ENCODE peak calls at places on chromosomes 3 and 15, in eight cellular contexts. U, O, A, Q, Y, H, J and E are unnamed samples.

GRCh38 chr3:129278970-129279906 is 568 bp downstream of the HMCES start:
- DNase-seq in A (peak; percentile 58), U (peak; percentile 16), O (peak; percentile 45), Q (peak; percentile 48), H (no peak), J (no peak), Y (peak; percentile 76), E (peak; percentile 45)

GRCh38 chr15:52765779-52766178 is 24.4 kb downstream of the ONECUT1 start:
- DNase-seq in O (peak; percentile 34), J (no peak), Y (no peak), A (peak; percentile 33), U (no peak), H (no peak), Q (no peak), E (no peak)

GRCh38 chr3:159645874-159646273 is 342.8 kb upstream of the IL12A start:
- DNase-seq in Y (no peak), Q (no peak), J (no peak), H (peak; percentile 44), O (no peak), A (no peak), U (no peak), E (no peak)

GRCh38 chr3:43905157-43905556 is 214.4 kb downstream of the ABHD5 start:
- DNase-seq in Q (no peak), U (no peak), O (no peak), H (no peak), J (no peak), Y (no peak), A (no peak), E (no peak)

GRCh38 chr3:124886168-124887051 is 755 bp downstream of the ITGB5 start:
- DNase-seq in Q (peak; percentile 30), H (peak; percentile 43), J (no peak), U (peak; percentile 36), A (peak; percentile 77), O (peak; percentile 50), Y (peak; percentile 81), E (no peak)

GRCh38 chr15:39704684-39705083 is 78.0 kb downstream of the FSIP1 start:
- DNase-seq in U (no peak), Q (no peak), A (peak; percentile 18), H (no peak), O (no peak), J (peak; percentile 28), Y (no peak), E (no peak)

GRCh38 chr15:99434506-99435137 is 131.2 kb upstream of the MEF2A start:
- DNase-seq in J (no peak), A (no peak), U (no peak), H (no peak), O (peak; percentile 7), Y (peak; percentile 50), Q (no peak), E (no peak)

GRCh38 chr15:81941479-81941878 is 104.3 kb downstream of the MEX3B start:
- DNase-seq in J (no peak), Q (no peak), U (no peak), H (no peak), O (no peak), A (no peak), Y (no peak), E (no peak)

GRCh38 chr15:91426412-91426811 is 326.4 kb downstream of the SV2B start:
- DNase-seq in U (no peak), H (no peak), O (no peak), Y (no peak), J (no peak), A (no peak), Q (no peak), E (no peak)

GRCh38 chr15:74283366-74283765 is 47.2 kb downstream of the CCDC33 start:
- DNase-seq in J (no peak), O (no peak), Y (no peak), Q (no peak), A (no peak), U (no peak), H (no peak), E (no peak)

GRCh38 chr15:23566070-23567050 is 886 bp downstream of the MKRN3 start:
- DNase-seq in Q (peak; percentile 6), H (no peak), J (no peak), A (no peak), O (peak; percentile 34), Y (peak; percentile 67), U (peak; percentile 59), E (no peak)

GRCh38 chr3:71930056-71930991 is 145.4 kb upstream of the PROK2 start:
- DNase-seq in Q (no peak), J (no peak), O (no peak), H (peak; percentile 7), Y (no peak), A (peak; percentile 68), U (no peak), E (no peak)

GRCh38 chr3:10185804-10186762 is 21.4 kb downstream of the IRAK2 start:
- DNase-seq in H (no peak), O (no peak), Q (no peak), A (no peak), Y (no peak), U (no peak), J (no peak), E (peak; percentile 43)

GRCh38 chr3:112345681-112346080 is 12.7 kb downstream of the CD200 start:
- DNase-seq in U (no peak), H (no peak), Y (no peak), J (no peak), Q (no peak), A (no peak), O (no peak), E (no peak)

GRCh38 chr3:46797486-46797885 is 65.8 kb downstream of the MYL3 start:
- DNase-seq in Q (no peak), J (no peak), H (no peak), Y (no peak), U (no peak), A (no peak), O (no peak), E (no peak)

GRCh38 chr3:32143849-32144757 is 37.7 kb downstream of the GPD1L start:
- DNase-seq in O (peak; percentile 27), A (peak; percentile 86), U (peak; percentile 47), J (peak; percentile 73), Y (no peak), Q (peak; percentile 64), H (peak; percentile 62), E (peak; percentile 75)

GRCh38 chr3:134009345-134010000 is 20.3 kb downstream of the SLCO2A1 start:
- DNase-seq in H (no peak), A (no peak), U (no peak), Y (no peak), J (no peak), O (no peak), Q (no peak), E (no peak)

GRCh38 chr15:57227899-57228298 is 148.4 kb upstream of the CGNL1 start:
- DNase-seq in A (no peak), U (no peak), Q (no peak), J (peak; percentile 83), O (no peak), Y (no peak), H (no peak), E (no peak)

GRCh38 chr3:165185707-165186327 is 10.4 kb downstream of the SLITRK3 start:
- DNase-seq in O (peak; percentile 62), J (peak; percentile 18), A (peak; percentile 54), Y (no peak), Q (no peak), H (peak; percentile 8), U (peak; percentile 39), E (peak; percentile 46)

GRCh38 chr3:171379281-171379680 is 80.9 kb downstream of the TNIK start:
- DNase-seq in Y (no peak), Q (no peak), H (no peak), J (peak; percentile 3), U (no peak), O (no peak), A (peak; percentile 17), E (no peak)